ENCODE peak calls at places on chromosomes 7 and 10, in seven cellular contexts. D is sigmoid colon, K is esophagus muscularis mucosa, B is K562, N is suprapubic skin, F is H1, C is transverse colon. R is an unnamed sample.

GRCh38 chr10:84933402-84933801 is 605.0 kb downstream of the CCSER2 start:
- DNase-seq in D (no peak), K (no peak), B (no peak), N (no peak), F (no peak), C (peak), R (no peak)

GRCh38 chr7:27532256-27532783 is 130.4 kb downstream of the HIBADH start:
- DNase-seq in D (no peak), K (no peak), B (no peak), N (no peak), F (no peak), C (no peak), R (no peak)

GRCh38 chr7:93194368-93194767 is 31.9 kb downstream of the HEPACAM2 start:
- DNase-seq in D (no peak), K (no peak), B (no peak), N (no peak), F (no peak), C (no peak), R (no peak)

GRCh38 chr10:97822261-97822687 is 27.4 kb upstream of the GOLGA7B start:
- DNase-seq in D (no peak), K (no peak), B (no peak), N (no peak), F (no peak), C (no peak), R (no peak)

GRCh38 chr7:111871283-111871682 is 309.0 kb upstream of the IMMP2L start:
- DNase-seq in D (no peak), K (no peak), B (no peak), N (no peak), F (no peak), C (no peak), R (no peak)

GRCh38 chr7:123099712-123100111 is 100.1 kb downstream of the SLC13A1 start:
- DNase-seq in D (no peak), K (no peak), B (no peak), N (no peak), F (no peak), C (no peak), R (no peak)

GRCh38 chr7:102860351-102860811 is 52.4 kb upstream of the LRRC17 start:
- DNase-seq in D (no peak), K (peak), B (no peak), N (no peak), F (no peak), C (no peak), R (no peak)

GRCh38 chr7:55570218-55570873 is 2.0 kb downstream of the VOPP1 start:
- DNase-seq in D (no peak), K (no peak), B (no peak), N (no peak), F (no peak), C (no peak), R (no peak)

GRCh38 chr7:94295805-94296204 is 98.9 kb upstream of the COL1A2 start:
- DNase-seq in D (no peak), K (no peak), B (no peak), N (no peak), F (no peak), C (no peak), R (no peak)

GRCh38 chr7:1941464-1942025 is 271.5 kb downstream of the ELFN1 start:
- DNase-seq in D (no peak), K (no peak), B (no peak), N (no peak), F (no peak), C (no peak), R (no peak)

GRCh38 chr7:102916426-102916825 is 3.6 kb downstream of the LRRC17 start:
- DNase-seq in D (no peak), K (no peak), B (no peak), N (no peak), F (no peak), C (no peak), R (no peak)

GRCh38 chr7:24820730-24821044 is 63.4 kb upstream of the GSDME start:
- DNase-seq in D (no peak), K (no peak), B (peak), N (no peak), F (no peak), C (no peak), R (no peak)

GRCh38 chr7:12655161-12655560 is 32.3 kb upstream of the ARL4A start:
- DNase-seq in D (no peak), K (no peak), B (no peak), N (no peak), F (no peak), C (no peak), R (no peak)

GRCh38 chr7:14748461-14748860 is 154.1 kb downstream of the DGKB start:
- DNase-seq in D (no peak), K (no peak), B (no peak), N (no peak), F (no peak), C (no peak), R (no peak)

GRCh38 chr7:95874541-95875265 is 102.3 kb downstream of the DYNC1I1 start:
- DNase-seq in D (no peak), K (no peak), B (no peak), N (no peak), F (no peak), C (no peak), R (no peak)
- TF ChIP-seq POLR2AphosphoS5 in D (no peak), K (no peak), B (no peak), N (no peak), F (no peak), C (no peak), R (no peak)

DNA sequence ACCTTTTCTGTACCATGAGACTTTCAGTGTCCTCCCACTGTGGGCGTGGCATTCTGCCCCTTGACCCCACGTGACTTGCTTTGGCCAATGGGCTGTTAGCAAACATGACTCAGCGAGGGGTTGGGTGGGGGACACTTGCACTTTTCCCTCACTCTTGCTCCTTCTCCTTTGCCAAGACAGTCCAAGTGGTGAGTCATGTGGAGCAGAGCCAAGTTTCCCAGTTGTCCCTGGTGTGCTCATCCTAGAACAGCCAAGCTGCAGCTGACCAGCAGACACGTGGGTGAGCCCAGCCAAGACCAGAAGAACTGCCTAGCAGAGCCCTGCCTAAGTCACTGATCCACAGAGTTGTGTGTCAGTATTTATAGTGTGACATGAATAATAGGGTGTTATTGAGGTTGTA is 82.8 kb upstream of the CPXM2 start:
- DNase-seq in D (no peak), K (peak), B (peak), N (no peak), F (no peak), C (no peak), R (no peak)
- TF ChIP-seq POLR2A in D (no peak), K (no peak), B (no peak), N (no peak), F (no peak), C (no peak), R (no peak)

GRCh38 chr10:60446855-60447254 is 57.2 kb upstream of the ANK3 start:
- DNase-seq in D (no peak), K (no peak), B (no peak), N (no peak), F (no peak), C (no peak), R (no peak)

GRCh38 chr10:60446070-60446833 is 56.6 kb upstream of the ANK3 start:
- DNase-seq in D (no peak), K (no peak), B (no peak), N (no peak), F (no peak), C (no peak), R (no peak)

GRCh38 chr10:60444494-60445064 is 54.9 kb upstream of the ANK3 start:
- DNase-seq in D (no peak), K (no peak), B (no peak), N (no peak), F (no peak), C (no peak), R (no peak)

GRCh38 chr10:60441515-60441914 is 51.8 kb upstream of the ANK3 start:
- DNase-seq in D (no peak), K (no peak), B (no peak), N (no peak), F (no peak), C (no peak), R (no peak)
- TF ChIP-seq POLR2AphosphoS5 in D (no peak), K (no peak), B (no peak), N (no peak), F (no peak), C (no peak), R (no peak)

GRCh38 chr7:75608451-75609122 is 116.5 kb downstream of the SPDYE5 start:
- DNase-seq in D (no peak), K (no peak), B (no peak), N (no peak), F (no peak), C (no peak), R (no peak)

GRCh38 chr7:75616421-75617167 is 122.1 kb downstream of the HIP1 start:
- DNase-seq in D (no peak), K (no peak), B (no peak), N (no peak), F (no peak), C (no peak), R (no peak)

GRCh38 chr7:75613351-75613750 is 121.2 kb downstream of the SPDYE5 start:
- DNase-seq in D (no peak), K (no peak), B (no peak), N (no peak), F (no peak), C (no peak), R (no peak)

GRCh38 chr7:75614390-75614789 is 122.3 kb downstream of the SPDYE5 start:
- DNase-seq in D (no peak), K (no peak), B (no peak), N (no peak), F (no peak), C (no peak), R (no peak)

GRCh38 chr7:75611557-75612178 is 119.5 kb downstream of the SPDYE5 start:
- DNase-seq in D (peak), K (no peak), B (no peak), N (peak), F (no peak), C (peak), R (no peak)
- TF ChIP-seq POLR2A in D (no peak), K (no peak), B (no peak), N (no peak), F (no peak), C (no peak), R (no peak)

GRCh38 chr10:125550362-125550761 is 132.6 kb downstream of the TEX36 start:
- DNase-seq in D (no peak), K (peak), B (no peak), N (no peak), F (no peak), C (no peak), R (no peak)
- TF ChIP-seq POLR2AphosphoS5 in D (no peak), K (no peak), B (no peak), N (no peak), F (no peak), C (no peak), R (no peak)

GRCh38 chr10:27240212-27240890 is at the start of gene ACBD5:
- DNase-seq in D (peak), K (peak), B (peak), N (peak), F (no peak), C (peak), R (peak)
- TF ChIP-seq POLR2A in D (peak), K (no peak), B (peak), N (peak), F (peak), C (peak), R (peak)

GRCh38 chr10:110409926-110410325 is 87.8 kb upstream of the DUSP5 start:
- DNase-seq in D (no peak), K (no peak), B (no peak), N (no peak), F (no peak), C (no peak), R (no peak)

GRCh38 chr10:110407301-110408170 is 90.2 kb upstream of the DUSP5 start:
- DNase-seq in D (no peak), K (no peak), B (no peak), N (no peak), F (no peak), C (no peak), R (no peak)

GRCh38 chr10:110409488-110409887 is 88.2 kb upstream of the DUSP5 start:
- DNase-seq in D (no peak), K (no peak), B (no peak), N (no peak), F (no peak), C (no peak), R (no peak)

GRCh38 chr10:110408943-110409342 is 88.8 kb upstream of the DUSP5 start:
- DNase-seq in D (no peak), K (no peak), B (no peak), N (no peak), F (no peak), C (no peak), R (no peak)

DNA sequence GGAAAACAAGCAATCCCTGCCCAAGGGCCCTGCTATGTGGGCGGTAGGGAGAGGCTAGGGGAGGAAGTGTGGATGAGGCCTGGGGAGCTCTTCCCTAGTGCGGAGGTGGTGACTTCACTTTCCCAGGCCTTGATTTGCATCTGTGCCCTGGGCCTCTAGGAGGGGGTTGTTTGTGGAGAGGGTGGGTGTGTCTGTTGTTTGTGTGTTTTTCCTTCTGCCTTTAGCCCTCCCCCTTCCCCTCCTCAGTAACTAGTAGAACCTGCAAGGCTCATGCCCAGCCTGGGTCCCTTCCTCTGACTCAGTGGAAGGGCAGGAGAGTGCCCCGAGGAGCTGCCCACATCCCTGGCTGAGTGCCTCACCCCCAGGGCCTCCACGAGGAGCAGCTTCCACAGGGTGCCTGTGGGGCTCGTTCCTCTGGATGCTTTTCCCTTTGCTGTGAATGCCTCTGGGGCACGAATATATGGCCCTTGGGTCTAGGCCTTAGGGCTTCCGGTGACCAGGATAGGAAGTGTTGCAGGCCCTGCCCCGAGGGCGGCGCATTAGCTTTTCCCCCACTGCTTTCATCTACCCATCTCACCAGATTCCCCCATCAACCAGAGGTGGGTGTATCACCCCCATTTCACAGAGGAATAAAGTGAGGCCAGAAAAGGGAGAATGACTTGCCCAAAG is 89.4 kb upstream of the DUSP5 start:
- DNase-seq in D (no peak), K (no peak), B (no peak), N (no peak), F (no peak), C (no peak), R (no peak)
- TF ChIP-seq POLR2AphosphoS5 in D (no peak), K (no peak), B (no peak), N (no peak), F (no peak), C (no peak), R (no peak)

R was measured in GM12892.